ENCODE peak calls at places on chromosomes 6 and 20, in eight cellular contexts. O is fibroblast of lung, D is lung, N is A673, T is adrenal gland, H is tibial artery, J is left ventricle myocardium inferior, W is stomach. B is an unnamed sample. For H3K9me3 and H3K36me3, the result is how much of the 10 kb centered on the place peaks cover.

GRCh38 chr20:24254480-24254879 is 214.9 kb upstream of the SYNDIG1 start:
- DNase-seq in D (no peak), T (no peak), W (no peak), O (no peak), H (no peak), N (no peak), J (no peak), B (no peak)

GRCh38 chr20:62860391-62860923 is 1.2 kb downstream of the TCFL5 start:
- DNase-seq in O (peak), N (peak), W (no peak), H (no peak), T (peak), D (no peak), J (no peak), B (no peak)

GRCh38 chr6:82045965-82046756 is 201.4 kb downstream of the IBTK start:
- DNase-seq in O (peak), J (no peak), H (no peak), T (no peak), N (no peak), D (no peak), W (no peak), B (no peak)

GRCh38 chr20:59559024-59559817 is 45.1 kb upstream of the PHACTR3 start:
- DNase-seq in O (no peak), J (no peak), T (no peak), W (no peak), D (no peak), N (no peak), H (no peak), B (no peak)

GRCh38 chr6:77440206-77440976 is 22.9 kb downstream of the HTR1B start:
- DNase-seq in H (no peak), W (no peak), T (no peak), O (no peak), N (no peak), D (no peak), J (no peak), B (no peak)

GRCh38 chr6:1726341-1726763 is 116.6 kb downstream of the FOXC1 start:
- DNase-seq in J (no peak), N (no peak), T (no peak), H (no peak), W (no peak), D (no peak), O (no peak), B (no peak)

GRCh38 chr20:19886666-19887288 is 128.7 kb downstream of the RIN2 start:
- DNase-seq in H (no peak), N (peak), J (no peak), O (peak), T (no peak), W (no peak), D (no peak), B (no peak)

GRCh38 chr6:123402052-123402451 is 234.7 kb downstream of the TRDN start:
- DNase-seq in J (no peak), D (no peak), O (no peak), N (no peak), T (no peak), H (no peak), W (no peak), B (no peak)

GRCh38 chr6:167689278-167689677 is 137.4 kb upstream of the AFDN start:
- DNase-seq in J (no peak), H (no peak), D (no peak), N (no peak), W (no peak), O (no peak), T (no peak), B (no peak)

GRCh38 chr6:41774841-41775240 is 4.9 kb downstream of the FRS3 start:
- DNase-seq in N (no peak), D (no peak), J (no peak), O (no peak), W (no peak), H (no peak), T (no peak), B (no peak)

GRCh38 chr6:112222111-112222726 is 32.1 kb downstream of the LAMA4 start:
- DNase-seq in T (no peak), D (no peak), W (no peak), O (peak), N (peak), J (no peak), H (no peak), B (no peak)

GRCh38 chr6:128335963-128336362 is 184.4 kb downstream of the PTPRK start:
- DNase-seq in T (no peak), N (no peak), W (no peak), J (no peak), O (no peak), H (no peak), D (no peak), B (no peak)

GRCh38 chr20:61407561-61407960 is 155.5 kb downstream of the CDH4 start:
- DNase-seq in J (no peak), W (no peak), D (no peak), H (no peak), N (no peak), T (no peak), O (peak), B (no peak)

GRCh38 chr6:109010703-109011102 is 83.9 kb downstream of the SESN1 start:
- DNase-seq in W (no peak), D (no peak), N (no peak), T (no peak), J (no peak), H (no peak), O (no peak), B (no peak)

GRCh38 chr6:43604174-43604573 is 24.9 kb downstream of the GTPBP2 start:
- DNase-seq in W (no peak), N (peak), H (no peak), O (peak), T (no peak), D (no peak), J (no peak), B (no peak)

GRCh38 chr20:44033344-44033743 is 118.7 kb downstream of the TOX2 start:
- DNase-seq in O (peak), W (no peak), J (no peak), N (no peak), T (no peak), H (no peak), D (no peak), B (no peak)

GRCh38 chr6:88867841-88868558 is 95.4 kb downstream of the RNGTT start:
- DNase-seq in O (peak), D (no peak), T (no peak), W (no peak), H (no peak), N (no peak), J (no peak), B (no peak)

GRCh38 chr6:1049900-1050299 is 262.0 kb upstream of the FOXQ1 start:
- DNase-seq in T (no peak), D (no peak), N (no peak), O (no peak), J (no peak), H (no peak), W (peak), B (peak)

GRCh38 chr20:62899633-62900051 is 26.7 kb downstream of the DIDO1 start:
- DNase-seq in D (no peak), T (peak), H (no peak), N (no peak), W (no peak), O (no peak), J (no peak), B (no peak)

GRCh38 chr6:39367661-39368060 is 45.2 kb upstream of the KCNK16 start:
- DNase-seq in H (no peak), J (no peak), T (no peak), N (peak), O (no peak), D (no peak), W (no peak), B (no peak)

GRCh38 chr6:40288919-40289318 is 298.2 kb downstream of the LRFN2 start:
- DNase-seq in H (no peak), J (no peak), N (no peak), O (no peak), W (no peak), T (no peak), D (no peak), B (no peak)

GRCh38 chr6:71419217-71419953 is 130.8 kb downstream of the OGFRL1 start:
- DNase-seq in D (no peak), N (no peak), W (no peak), J (peak), O (no peak), T (no peak), H (peak), B (peak)

GRCh38 chr6:38371312-38371672 is 268.4 kb downstream of the BTBD9 start:
- DNase-seq in H (no peak), D (no peak), T (peak), J (no peak), O (no peak), N (no peak), W (no peak), B (no peak)

GRCh38 chr20:4261333-4262284 is 246.3 kb upstream of the RNF24 start:
- DNase-seq in D (no peak), T (no peak), W (no peak), O (peak), N (no peak), J (no peak), H (no peak), B (no peak)

GRCh38 chr6:64713175-64713574 is 993.9 kb downstream of the EYS start:
- DNase-seq in W (no peak), J (no peak), H (no peak), D (no peak), N (no peak), T (no peak), O (no peak), B (no peak)

GRCh38 chr6:144195671-144196070 is 45.4 kb downstream of the STX11 start:
- DNase-seq in O (peak), D (no peak), J (no peak), H (no peak), N (no peak), W (no peak), T (no peak), B (no peak)

DNA sequence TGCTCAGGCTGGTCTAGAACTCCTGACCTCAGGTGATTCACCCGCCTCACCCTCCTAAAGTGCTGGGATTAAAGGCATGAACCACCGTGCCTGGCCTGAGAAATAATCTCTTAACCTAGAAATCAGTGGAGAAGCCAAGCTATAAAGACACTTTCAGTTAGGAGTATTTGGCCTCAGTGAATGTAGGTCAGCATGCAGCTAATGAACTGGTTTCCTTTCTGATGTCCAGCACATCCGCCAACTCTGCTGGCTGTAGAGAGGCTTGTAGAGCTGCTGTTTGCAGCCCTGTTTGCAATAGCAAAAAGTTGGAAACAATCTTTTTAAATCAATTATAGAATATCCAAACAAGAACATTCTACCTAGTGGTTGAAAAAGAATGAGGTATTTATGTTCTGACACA is 42.4 kb upstream of the ELOVL5 start:
- DNase-seq in N (no peak), O (no peak), T (peak), W (no peak), D (no peak), H (no peak), J (no peak), B (no peak)
- H3K9me3 ChIP-seq in N (under half), O (under half), T (under half), W (under half), D (under half), H (under half), J (under half), B (under half)

GRCh38 chr20:49647509-49647908 is 66.2 kb downstream of the B4GALT5 start:
- DNase-seq in D (no peak), H (no peak), N (no peak), J (no peak), T (no peak), O (peak), W (no peak), B (no peak)
- H3K36me3 ChIP-seq in D (under half), H (half or more), N (half or more), J (half or more), T (under half), O (under half), W (under half), B (under half)

DNA sequence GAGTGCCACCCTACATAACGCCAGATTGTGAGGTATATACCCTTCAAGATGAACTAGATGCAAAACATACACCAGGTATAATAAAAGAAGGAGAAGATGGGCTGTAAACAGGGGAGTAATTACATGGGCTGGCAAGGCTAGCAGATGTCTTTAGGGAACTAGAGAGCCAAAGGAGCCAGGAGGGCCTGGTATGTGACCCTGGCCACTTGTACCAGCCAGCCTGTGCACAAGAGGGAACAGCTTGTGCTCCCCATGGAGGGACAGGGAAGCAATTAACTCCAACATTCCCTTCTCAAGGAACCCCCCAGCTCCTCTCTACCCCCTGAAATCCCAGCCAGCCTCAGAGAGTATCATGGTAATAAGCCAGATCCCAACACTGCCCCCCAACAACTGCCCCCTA is 139.9 kb downstream of the HIVEP2 start:
- DNase-seq in O (no peak), W (no peak), H (no peak), J (no peak), D (no peak), T (no peak), N (no peak), B (no peak)
- H3K9me3 ChIP-seq in O (under half), W (under half), H (under half), J (under half), D (under half), T (under half), N (under half), B (under half)

DNA sequence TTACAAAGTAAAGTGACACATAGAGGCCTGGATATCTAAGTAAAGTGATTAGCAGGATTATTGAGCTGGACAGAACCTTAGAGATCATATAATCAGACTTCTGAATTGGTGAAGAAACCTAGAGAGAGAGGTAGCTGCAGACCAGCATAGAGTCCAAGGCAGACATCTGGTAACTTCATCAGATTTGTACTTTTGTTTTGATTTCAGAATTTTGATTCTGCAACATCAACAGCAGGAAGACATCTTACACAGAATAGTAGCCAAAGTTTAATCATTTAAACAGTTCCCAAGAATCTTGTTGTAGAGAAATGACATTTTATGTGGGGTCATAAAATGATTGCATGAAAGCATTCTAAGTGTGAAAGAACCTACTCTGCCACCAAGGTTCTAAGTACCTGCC is 39.3 kb downstream of the RPRD1B start:
- DNase-seq in W (no peak), N (no peak), T (no peak), J (no peak), O (no peak), D (no peak), H (no peak), B (no peak)
- H3K36me3 ChIP-seq in W (under half), N (under half), T (under half), J (half or more), O (under half), D (under half), H (under half), B (under half)

GRCh38 chr6:14381225-14381887 is 263.8 kb downstream of the CD83 start:
- DNase-seq in W (no peak), T (no peak), H (no peak), J (no peak), N (peak), O (no peak), D (no peak), B (no peak)

GRCh38 chr6:14380421-14380820 is 262.8 kb downstream of the CD83 start:
- DNase-seq in H (no peak), D (no peak), N (peak), O (peak), T (no peak), J (no peak), W (no peak), B (no peak)

GRCh38 chr6:14383393-14384174 is 266.0 kb downstream of the CD83 start:
- DNase-seq in O (no peak), J (no peak), T (no peak), W (no peak), D (no peak), N (no peak), H (no peak), B (peak)

GRCh38 chr6:14384175-14384949 is 266.8 kb downstream of the CD83 start:
- DNase-seq in H (no peak), J (no peak), W (no peak), N (no peak), O (no peak), D (no peak), T (no peak), B (no peak)

GRCh38 chr6:14382381-14383236 is 265.0 kb downstream of the CD83 start:
- DNase-seq in W (no peak), H (no peak), N (peak), O (no peak), J (no peak), T (no peak), D (no peak), B (no peak)
- H3K9me3 ChIP-seq in W (under half), H (under half), N (under half), O (under half), J (under half), T (under half), D (under half), B (under half)

GRCh38 chr20:32435449-32436107 is 77.4 kb downstream of the ASXL1 start:
- DNase-seq in W (no peak), T (no peak), J (no peak), O (no peak), D (no peak), N (no peak), H (no peak), B (no peak)
- H3K36me3 ChIP-seq in W (half or more), T (under half), J (half or more), O (under half), D (under half), N (half or more), H (half or more), B (under half)

GRCh38 chr20:7776148-7776547 is 164.1 kb downstream of the HAO1 start:
- DNase-seq in N (no peak), J (no peak), D (no peak), O (no peak), W (no peak), T (no peak), H (no peak), B (no peak)

GRCh38 chr20:7770578-7770977 is 169.7 kb downstream of the HAO1 start:
- DNase-seq in H (no peak), N (no peak), J (no peak), O (peak), T (no peak), D (no peak), W (no peak), B (no peak)

GRCh38 chr20:7775072-7775471 is 165.2 kb downstream of the HAO1 start:
- DNase-seq in N (no peak), H (no peak), D (no peak), O (peak), T (no peak), J (no peak), W (no peak), B (no peak)

GRCh38 chr20:7772376-7772775 is 167.9 kb downstream of the HAO1 start:
- DNase-seq in H (no peak), O (peak), N (no peak), J (peak), W (no peak), D (no peak), T (no peak), B (peak)

GRCh38 chr20:7773511-7773910 is 166.7 kb downstream of the HAO1 start:
- DNase-seq in H (no peak), J (no peak), W (no peak), T (no peak), O (peak), N (no peak), D (no peak), B (no peak)
- H3K9me3 ChIP-seq in H (under half), J (under half), W (under half), T (under half), O (under half), N (under half), D (under half), B (under half)

GRCh38 chr6:116586276-116586675 is 15.0 kb downstream of the RWDD1 start:
- DNase-seq in T (no peak), W (no peak), O (no peak), N (no peak), J (no peak), H (no peak), D (no peak), B (no peak)
- H3K36me3 ChIP-seq in T (under half), W (under half), O (under half), N (under half), J (half or more), H (under half), D (under half), B (under half)

GRCh38 chr6:159444073-159444472 is 249.0 kb downstream of the SOD2 start:
- DNase-seq in T (no peak), W (no peak), J (no peak), D (no peak), N (no peak), O (no peak), H (no peak), B (no peak)
- H3K9me3 ChIP-seq in T (under half), W (under half), J (under half), D (under half), N (under half), O (under half), H (under half), B (under half)